ENCODE peak calls at places on chromosomes 2 and 18, in seven cellular contexts. P is cardiac muscle cell; F is psoas muscle; V is OCI-LY7; Y is WTC11; U is CD8-positive, alpha-beta T cell; S is brain microvascular endothelial cell. B is an unnamed sample.

GRCh38 chr2:112891333-112891950 is 19.5 kb upstream of the IL37 start:
- DNase-seq in P (no peak), F (no peak), V (no peak), Y (no peak), U (no peak), S (no peak), B (no peak)

GRCh38 chr2:202140522-202141292 is 67.7 kb downstream of the KIAA2012 start:
- DNase-seq in P (no peak), F (no peak), V (no peak), Y (no peak), U (no peak), S (no peak), B (peak; percentile 19)

GRCh38 chr2:160377204-160377995 is 116.2 kb downstream of the RBMS1 start:
- DNase-seq in P (peak; percentile 68), F (no peak), V (peak; percentile 42), Y (no peak), U (no peak), S (no peak), B (no peak)

GRCh38 chr18:26376106-26376505 is 149.9 kb downstream of the TAF4B start:
- DNase-seq in P (no peak), F (no peak), V (no peak), Y (no peak), U (no peak), S (no peak), B (no peak)

GRCh38 chr18:50340078-50340477 is 34.8 kb upstream of the SKA1 start:
- DNase-seq in P (no peak), F (no peak), V (no peak), Y (peak; percentile 80), U (no peak), S (no peak), B (no peak)

GRCh38 chr2:117085719-117086118 is 728.8 kb upstream of the DDX18 start:
- DNase-seq in P (no peak), F (no peak), V (no peak), Y (no peak), U (no peak), S (no peak), B (no peak)

GRCh38 chr2:241561811-241562210 is 3.3 kb downstream of the BOK start:
- DNase-seq in P (peak; percentile 87), F (peak; percentile 63), V (no peak), Y (no peak), U (no peak), S (peak; percentile 56), B (peak; percentile 41)

GRCh38 chr2:72990695-72991438 is 73.5 kb downstream of the EMX1 start:
- DNase-seq in P (no peak), F (no peak), V (no peak), Y (no peak), U (no peak), S (no peak), B (no peak)

GRCh38 chr18:63293930-63294329 is 25.6 kb downstream of the BCL2 start:
- DNase-seq in P (no peak), F (no peak), V (no peak), Y (no peak), U (no peak), S (no peak), B (no peak)

GRCh38 chr2:131037398-131038257 is 55.6 kb downstream of the FAM168B start:
- DNase-seq in P (no peak), F (no peak), V (no peak), Y (no peak), U (no peak), S (no peak), B (no peak)

GRCh38 chr18:8754995-8755955 is 49.9 kb downstream of the MTCL1 start:
- DNase-seq in P (peak; percentile 28), F (no peak), V (peak; percentile 95), Y (no peak), U (peak; percentile 44), S (peak; percentile 72), B (peak; percentile 44)

GRCh38 chr18:11955299-11956029 is 25.8 kb upstream of the IMPA2 start:
- DNase-seq in P (peak; percentile 94), F (peak; percentile 70), V (no peak), Y (no peak), U (no peak), S (peak; percentile 83), B (peak; percentile 89)

GRCh38 chr2:130835766-130836015 is 1.0 kb upstream of the ARHGEF4 start:
- DNase-seq in P (no peak), F (no peak), V (peak; percentile 28), Y (no peak), U (no peak), S (no peak), B (no peak)

GRCh38 chr18:10041180-10041579 is 127.4 kb downstream of the VAPA start:
- DNase-seq in P (peak; percentile 95), F (peak; percentile 65), V (no peak), Y (no peak), U (no peak), S (peak; percentile 43), B (no peak)

GRCh38 chr18:28684746-28685145 is 507.8 kb upstream of the CDH2 start:
- DNase-seq in P (no peak), F (no peak), V (no peak), Y (no peak), U (no peak), S (no peak), B (no peak)

GRCh38 chr2:170073288-170073687 is 104.7 kb upstream of the MYO3B start:
- DNase-seq in P (peak; percentile 95), F (peak; percentile 27), V (no peak), Y (no peak), U (no peak), S (peak; percentile 62), B (peak; percentile 80)

DNA sequence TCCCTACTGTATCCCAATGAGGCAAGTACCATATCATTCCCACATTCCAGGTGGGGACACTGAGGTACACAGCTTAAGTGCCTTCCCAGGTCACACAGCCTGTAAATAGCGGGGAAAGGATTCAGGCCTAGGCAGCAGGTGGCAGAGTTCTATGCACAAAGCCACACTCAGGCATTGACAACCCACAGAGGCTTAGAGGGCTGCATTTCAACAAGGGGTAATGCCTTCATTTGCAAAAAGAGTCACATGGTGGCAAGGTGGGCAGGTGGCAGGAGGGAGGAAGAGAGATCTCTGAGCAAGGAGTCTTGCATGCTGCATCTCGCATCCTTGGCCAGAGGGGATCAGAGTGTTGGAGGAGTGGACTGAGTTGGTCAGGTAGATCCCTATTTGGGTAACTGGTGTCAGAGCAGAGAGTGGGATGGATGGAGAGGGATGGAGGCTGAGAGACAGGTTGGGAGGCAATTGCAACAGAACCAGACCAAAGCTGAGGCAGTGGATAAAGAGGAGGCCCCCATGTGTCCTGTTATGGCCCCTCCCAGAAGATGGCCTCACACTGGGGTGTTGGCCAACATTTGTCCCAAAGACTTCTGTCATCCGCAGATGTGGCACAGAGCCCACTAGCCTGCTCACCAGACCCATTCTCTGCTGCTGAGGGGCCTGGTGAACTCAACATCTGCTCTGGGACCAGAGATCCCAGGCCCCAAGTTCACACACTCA is 189.6 kb downstream of the ZBTB7C start:
- DNase-seq in P (no peak), F (no peak), V (no peak), Y (no peak), U (no peak), S (no peak), B (no peak)
- TF ChIP-seq CTCF in P (no peak), F (no peak), V (no peak), Y (no peak), U (no peak), S (no peak), B (no peak)

GRCh38 chr2:187545238-187545751 is 8.9 kb downstream of the TFPI start:
- DNase-seq in P (peak; percentile 74), F (no peak), V (no peak), Y (no peak), U (no peak), S (no peak), B (no peak)

GRCh38 chr2:187542123-187542522 is 12.1 kb downstream of the TFPI start:
- DNase-seq in P (no peak), F (no peak), V (no peak), Y (no peak), U (no peak), S (peak; percentile 31), B (no peak)

GRCh38 chr2:187543488-187543887 is 10.7 kb downstream of the TFPI start:
- DNase-seq in P (no peak), F (no peak), V (no peak), Y (no peak), U (no peak), S (no peak), B (no peak)

GRCh38 chr2:187544371-187545080 is 9.7 kb downstream of the TFPI start:
- DNase-seq in P (peak; percentile 76), F (no peak), V (no peak), Y (no peak), U (no peak), S (peak; percentile 41), B (no peak)

DNA sequence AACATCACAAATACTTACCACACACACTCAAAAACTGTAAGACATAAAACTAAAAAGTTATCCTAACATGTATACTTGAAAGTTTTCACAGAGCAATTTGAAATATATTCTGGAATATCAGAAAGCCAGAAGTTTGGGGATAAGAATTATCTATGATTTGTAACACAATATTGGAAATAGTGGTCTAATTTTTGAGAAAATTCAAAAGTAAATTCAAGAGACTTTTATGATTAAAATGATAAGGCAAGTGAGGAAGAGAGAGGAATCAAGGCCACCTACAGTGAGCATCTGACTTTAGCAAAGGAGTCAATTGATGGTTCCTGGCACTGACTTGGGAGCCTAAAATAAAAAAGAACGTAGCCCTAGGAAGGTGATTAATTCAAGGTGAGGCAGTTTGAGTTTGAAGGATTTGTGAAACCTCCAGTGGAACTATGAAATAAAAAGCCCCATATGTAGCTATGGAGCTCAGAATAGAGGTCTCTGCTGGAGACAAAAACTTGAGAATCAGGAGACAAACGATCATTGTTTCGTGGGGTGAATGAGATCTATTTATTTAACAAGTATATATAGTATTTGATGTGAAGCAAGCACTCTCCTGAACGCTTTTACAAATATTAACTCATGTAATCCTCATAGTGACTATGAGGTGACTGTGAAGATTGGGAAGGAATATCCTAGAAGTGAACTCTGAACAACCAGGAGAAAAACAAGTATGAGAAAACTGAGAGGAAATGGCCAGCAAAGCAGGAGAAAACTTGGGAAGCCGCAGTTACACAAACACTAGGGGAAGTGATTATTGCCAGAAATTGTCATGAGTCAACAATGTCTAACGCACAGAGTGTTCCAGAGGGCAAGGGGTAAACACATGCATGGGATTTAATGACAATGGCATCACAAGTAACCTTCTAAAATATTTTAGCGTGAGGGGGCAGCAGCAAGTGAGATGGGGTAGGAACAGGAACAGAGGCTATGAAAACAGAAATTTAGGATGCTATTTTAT is 12.8 kb downstream of the TFPI start:
- DNase-seq in P (peak; percentile 95), F (no peak), V (no peak), Y (no peak), U (no peak), S (peak; percentile 95), B (peak; percentile 88)
- TF ChIP-seq CTCF in P (no peak), F (no peak), V (no peak), Y (no peak), U (no peak), S (no peak), B (no peak)

GRCh38 chr2:211455225-211455841 is 898.9 kb downstream of the CPS1 start:
- DNase-seq in P (peak; percentile 62), F (no peak), V (peak; percentile 55), Y (peak; percentile 45), U (no peak), S (peak; percentile 63), B (peak; percentile 37)
- TF ChIP-seq CTCF in P (peak; percentile 98), F (peak; percentile 80), V (peak; percentile 98), Y (peak; percentile 83), U (peak; percentile 43), S (peak; percentile 97), B (peak; percentile 99)

DNA sequence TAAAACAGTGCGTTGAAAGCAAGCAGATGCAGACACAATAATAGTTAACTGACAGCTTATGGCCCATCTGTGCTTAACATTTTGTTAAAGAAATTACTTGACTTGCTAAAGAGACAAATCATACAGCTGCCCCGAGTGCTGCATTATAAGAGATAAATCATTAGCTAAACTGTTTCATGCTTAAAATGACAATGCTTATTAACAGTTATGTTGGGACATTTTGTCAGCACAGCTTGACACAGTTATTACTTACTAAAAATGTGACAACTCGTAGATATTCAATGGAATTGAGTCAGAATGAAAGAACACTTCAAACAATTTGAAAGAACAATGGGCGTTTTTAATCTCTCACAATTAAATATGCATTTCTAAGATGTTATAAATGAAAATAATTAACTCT is 57.3 kb downstream of the PAX3 start:
- DNase-seq in P (no peak), F (no peak), V (no peak), Y (no peak), U (no peak), S (no peak), B (no peak)
- TF ChIP-seq CTCF in P (no peak), F (no peak), V (no peak), Y (no peak), U (no peak), S (no peak), B (no peak)